ENCODE peak calls at places on chromosome 5, in seven cellular contexts. One of them, this sample, is unnamed. For H3K4me1, the result is how much of the 10 kb centered on the place peaks cover.

GRCh38 chr5:172841258-172841657 is 7.2 kb downstream of the ERGIC1 start:
- DNase-seq in prostate gland: no peak
- DNase-seq in body of pancreas: no peak
- DNase-seq in A673: no peak
- DNase-seq in GM23338: no peak
- DNase-seq in neural progenitor cell: no peak
- DNase-seq in psoas muscle: no peak
- DNase-seq in this sample: no peak

GRCh38 chr5:95866431-95867063 is 44.0 kb upstream of the GLRX start:
- DNase-seq in prostate gland: no peak
- DNase-seq in body of pancreas: no peak
- DNase-seq in A673: no peak
- DNase-seq in GM23338: no peak
- DNase-seq in neural progenitor cell: no peak
- DNase-seq in psoas muscle: no peak
- DNase-seq in this sample: no peak

GRCh38 chr5:170070556-170071412 is 34.9 kb upstream of the FOXI1 start:
- DNase-seq in prostate gland: no peak
- DNase-seq in body of pancreas: peak
- DNase-seq in A673: peak
- DNase-seq in GM23338: peak
- DNase-seq in neural progenitor cell: peak
- DNase-seq in psoas muscle: no peak
- DNase-seq in this sample: no peak

GRCh38 chr5:14109041-14109747 is 33.9 kb upstream of the TRIO start:
- DNase-seq in prostate gland: no peak
- DNase-seq in body of pancreas: no peak
- DNase-seq in A673: peak
- DNase-seq in GM23338: no peak
- DNase-seq in neural progenitor cell: no peak
- DNase-seq in psoas muscle: no peak
- DNase-seq in this sample: no peak

GRCh38 chr5:157362502-157362901 is 96.6 kb downstream of the CYFIP2 start:
- DNase-seq in prostate gland: no peak
- DNase-seq in body of pancreas: no peak
- DNase-seq in A673: no peak
- DNase-seq in GM23338: no peak
- DNase-seq in neural progenitor cell: no peak
- DNase-seq in psoas muscle: no peak
- DNase-seq in this sample: no peak

GRCh38 chr5:147855774-147856069 is 22.8 kb upstream of the SCGB3A2 start:
- DNase-seq in prostate gland: no peak
- DNase-seq in body of pancreas: no peak
- DNase-seq in A673: no peak
- DNase-seq in GM23338: no peak
- DNase-seq in neural progenitor cell: no peak
- DNase-seq in psoas muscle: no peak
- DNase-seq in this sample: no peak

GRCh38 chr5:54021413-54022155 is 288.8 kb downstream of the ARL15 start:
- DNase-seq in prostate gland: no peak
- DNase-seq in body of pancreas: no peak
- DNase-seq in A673: peak
- DNase-seq in GM23338: no peak
- DNase-seq in neural progenitor cell: no peak
- DNase-seq in psoas muscle: no peak
- DNase-seq in this sample: no peak

GRCh38 chr5:91928751-91929521 is 545.8 kb upstream of the ARRDC3 start:
- DNase-seq in prostate gland: no peak
- DNase-seq in body of pancreas: no peak
- DNase-seq in A673: peak
- DNase-seq in GM23338: peak
- DNase-seq in neural progenitor cell: peak
- DNase-seq in psoas muscle: no peak
- DNase-seq in this sample: no peak

GRCh38 chr5:113693205-113693553 is 179.7 kb downstream of the YTHDC2 start:
- DNase-seq in prostate gland: no peak
- DNase-seq in body of pancreas: no peak
- DNase-seq in A673: peak
- DNase-seq in GM23338: peak
- DNase-seq in neural progenitor cell: peak
- DNase-seq in psoas muscle: no peak
- DNase-seq in this sample: no peak

GRCh38 chr5:122751293-122751753 is 23.6 kb upstream of the SNX2 start:
- DNase-seq in prostate gland: no peak
- DNase-seq in body of pancreas: no peak
- DNase-seq in A673: no peak
- DNase-seq in GM23338: peak
- DNase-seq in neural progenitor cell: no peak
- DNase-seq in psoas muscle: no peak
- DNase-seq in this sample: no peak

GRCh38 chr5:94028001-94028400 is 286.6 kb upstream of the POU5F2 start:
- DNase-seq in prostate gland: no peak
- DNase-seq in body of pancreas: no peak
- DNase-seq in A673: no peak
- DNase-seq in GM23338: no peak
- DNase-seq in neural progenitor cell: no peak
- DNase-seq in psoas muscle: no peak
- DNase-seq in this sample: no peak

GRCh38 chr5:157710887-157711286 is 20.3 kb upstream of the THG1L start:
- DNase-seq in prostate gland: no peak
- DNase-seq in body of pancreas: no peak
- DNase-seq in A673: peak
- DNase-seq in GM23338: no peak
- DNase-seq in neural progenitor cell: no peak
- DNase-seq in psoas muscle: no peak
- DNase-seq in this sample: no peak

GRCh38 chr5:7615566-7616061 is 219.7 kb downstream of the ADCY2 start:
- DNase-seq in prostate gland: no peak
- DNase-seq in body of pancreas: no peak
- DNase-seq in A673: no peak
- DNase-seq in GM23338: no peak
- DNase-seq in neural progenitor cell: no peak
- DNase-seq in psoas muscle: no peak
- DNase-seq in this sample: no peak

GRCh38 chr5:1111727-1112289 is at the start of gene SLC12A7:
- DNase-seq in prostate gland: peak
- DNase-seq in body of pancreas: peak
- DNase-seq in A673: peak
- DNase-seq in GM23338: peak
- DNase-seq in neural progenitor cell: peak
- DNase-seq in psoas muscle: no peak
- DNase-seq in this sample: peak

GRCh38 chr5:147093138-147093537 is 141.7 kb upstream of the STK32A start:
- DNase-seq in prostate gland: no peak
- DNase-seq in body of pancreas: no peak
- DNase-seq in A673: peak
- DNase-seq in GM23338: no peak
- DNase-seq in neural progenitor cell: no peak
- DNase-seq in psoas muscle: no peak
- DNase-seq in this sample: no peak

GRCh38 chr5:132856011-132856410 is 10.3 kb downstream of the GDF9 start:
- DNase-seq in prostate gland: no peak
- DNase-seq in body of pancreas: no peak
- DNase-seq in A673: no peak
- DNase-seq in GM23338: no peak
- DNase-seq in neural progenitor cell: no peak
- DNase-seq in psoas muscle: no peak
- DNase-seq in this sample: no peak

GRCh38 chr5:132850066-132850465 is 16.2 kb downstream of the GDF9 start:
- DNase-seq in prostate gland: no peak
- DNase-seq in body of pancreas: no peak
- DNase-seq in A673: no peak
- DNase-seq in GM23338: no peak
- DNase-seq in neural progenitor cell: no peak
- DNase-seq in psoas muscle: no peak
- DNase-seq in this sample: no peak

GRCh38 chr5:132853790-132854189 is 12.5 kb downstream of the GDF9 start:
- DNase-seq in prostate gland: no peak
- DNase-seq in body of pancreas: no peak
- DNase-seq in A673: no peak
- DNase-seq in GM23338: no peak
- DNase-seq in neural progenitor cell: no peak
- DNase-seq in psoas muscle: no peak
- DNase-seq in this sample: no peak

GRCh38 chr5:132853323-132853722 is 12.9 kb downstream of the GDF9 start:
- DNase-seq in prostate gland: no peak
- DNase-seq in body of pancreas: peak
- DNase-seq in A673: no peak
- DNase-seq in GM23338: no peak
- DNase-seq in neural progenitor cell: no peak
- DNase-seq in psoas muscle: no peak
- DNase-seq in this sample: no peak

DNA sequence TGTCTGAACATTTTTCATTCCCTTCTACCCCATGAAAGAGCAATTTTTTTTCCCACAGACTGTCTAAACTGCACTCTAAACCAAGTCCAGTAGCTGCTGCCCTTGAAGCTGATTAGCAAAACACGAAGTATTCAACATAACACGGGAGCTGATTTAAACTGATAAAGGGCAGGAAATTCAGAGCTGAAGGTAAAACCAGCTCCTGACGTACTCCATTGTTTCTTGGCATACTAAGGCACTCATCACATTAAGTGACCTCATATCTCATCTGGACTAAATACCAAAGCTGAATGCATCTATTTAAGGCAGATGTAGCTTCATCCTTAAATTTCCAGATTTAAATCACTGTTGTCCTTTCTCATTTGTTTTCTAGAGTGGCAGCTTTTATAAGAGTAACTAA is 12.0 kb downstream of the GDF9 start:
- DNase-seq in prostate gland: no peak
- DNase-seq in body of pancreas: no peak
- DNase-seq in A673: no peak
- DNase-seq in GM23338: peak
- DNase-seq in neural progenitor cell: no peak
- DNase-seq in psoas muscle: no peak
- DNase-seq in this sample: no peak
- H3K27ac ChIP-seq in prostate gland: peak
- H3K27ac ChIP-seq in body of pancreas: peak
- H3K27ac ChIP-seq in A673: no peak
- H3K27ac ChIP-seq in GM23338: no peak
- H3K27ac ChIP-seq in neural progenitor cell: no peak
- H3K27ac ChIP-seq in psoas muscle: no peak
- H3K27ac ChIP-seq in this sample: no peak

DNA sequence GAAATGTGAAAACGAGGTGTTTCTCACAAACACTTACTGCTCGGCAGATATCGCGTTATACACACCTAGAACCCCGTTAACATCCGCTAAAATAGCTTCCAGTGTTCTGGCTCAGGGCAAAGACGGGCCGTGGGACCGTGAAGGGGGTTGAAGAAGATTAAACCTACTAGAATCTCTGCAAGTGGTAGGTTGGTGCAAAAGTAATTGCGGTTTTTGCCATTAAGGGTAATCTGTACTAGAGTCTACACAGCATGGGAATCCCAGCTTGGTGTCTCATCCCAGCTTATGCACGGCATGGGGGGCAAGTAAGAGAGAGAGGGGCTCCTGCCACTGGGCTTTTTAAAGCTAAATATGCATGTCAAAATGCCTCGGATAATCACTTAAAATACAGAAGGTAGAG is 43.9 kb downstream of the HRH2 start:
- DNase-seq in prostate gland: no peak
- DNase-seq in body of pancreas: no peak
- DNase-seq in A673: no peak
- DNase-seq in GM23338: no peak
- DNase-seq in neural progenitor cell: no peak
- DNase-seq in psoas muscle: no peak
- DNase-seq in this sample: no peak
- H3K4me1 ChIP-seq in prostate gland: under half
- H3K4me1 ChIP-seq in body of pancreas: under half
- H3K4me1 ChIP-seq in A673: under half
- H3K4me1 ChIP-seq in GM23338: under half
- H3K4me1 ChIP-seq in neural progenitor cell: under half
- H3K4me1 ChIP-seq in psoas muscle: under half
- H3K4me1 ChIP-seq in this sample: under half

GRCh38 chr5:142836048-142836447 is 65.9 kb downstream of the ARHGAP26 start:
- DNase-seq in prostate gland: no peak
- DNase-seq in body of pancreas: no peak
- DNase-seq in A673: no peak
- DNase-seq in GM23338: no peak
- DNase-seq in neural progenitor cell: no peak
- DNase-seq in psoas muscle: no peak
- DNase-seq in this sample: no peak

GRCh38 chr5:142834504-142834903 is 64.3 kb downstream of the ARHGAP26 start:
- DNase-seq in prostate gland: no peak
- DNase-seq in body of pancreas: no peak
- DNase-seq in A673: no peak
- DNase-seq in GM23338: no peak
- DNase-seq in neural progenitor cell: no peak
- DNase-seq in psoas muscle: no peak
- DNase-seq in this sample: no peak

GRCh38 chr5:142837274-142837673 is 67.1 kb downstream of the ARHGAP26 start:
- DNase-seq in prostate gland: no peak
- DNase-seq in body of pancreas: no peak
- DNase-seq in A673: no peak
- DNase-seq in GM23338: no peak
- DNase-seq in neural progenitor cell: no peak
- DNase-seq in psoas muscle: no peak
- DNase-seq in this sample: no peak

GRCh38 chr5:142833517-142834446 is 63.6 kb downstream of the ARHGAP26 start:
- DNase-seq in prostate gland: no peak
- DNase-seq in body of pancreas: no peak
- DNase-seq in A673: no peak
- DNase-seq in GM23338: no peak
- DNase-seq in neural progenitor cell: no peak
- DNase-seq in psoas muscle: no peak
- DNase-seq in this sample: no peak

GRCh38 chr5:142835540-142835939 is 65.4 kb downstream of the ARHGAP26 start:
- DNase-seq in prostate gland: no peak
- DNase-seq in body of pancreas: no peak
- DNase-seq in A673: no peak
- DNase-seq in GM23338: no peak
- DNase-seq in neural progenitor cell: no peak
- DNase-seq in psoas muscle: no peak
- DNase-seq in this sample: no peak
- H3K27ac ChIP-seq in prostate gland: no peak
- H3K27ac ChIP-seq in body of pancreas: no peak
- H3K27ac ChIP-seq in A673: no peak
- H3K27ac ChIP-seq in GM23338: no peak
- H3K27ac ChIP-seq in neural progenitor cell: no peak
- H3K27ac ChIP-seq in psoas muscle: no peak
- H3K27ac ChIP-seq in this sample: no peak

GRCh38 chr5:16886793-16887345 is 49.2 kb downstream of the MYO10 start:
- DNase-seq in prostate gland: no peak
- DNase-seq in body of pancreas: no peak
- DNase-seq in A673: no peak
- DNase-seq in GM23338: no peak
- DNase-seq in neural progenitor cell: no peak
- DNase-seq in psoas muscle: no peak
- DNase-seq in this sample: no peak

GRCh38 chr5:16889972-16890519 is 46.0 kb downstream of the MYO10 start:
- DNase-seq in prostate gland: no peak
- DNase-seq in body of pancreas: no peak
- DNase-seq in A673: peak
- DNase-seq in GM23338: no peak
- DNase-seq in neural progenitor cell: no peak
- DNase-seq in psoas muscle: no peak
- DNase-seq in this sample: no peak

GRCh38 chr5:16888694-16889124 is 47.4 kb downstream of the MYO10 start:
- DNase-seq in prostate gland: no peak
- DNase-seq in body of pancreas: no peak
- DNase-seq in A673: peak
- DNase-seq in GM23338: no peak
- DNase-seq in neural progenitor cell: no peak
- DNase-seq in psoas muscle: no peak
- DNase-seq in this sample: no peak

GRCh38 chr5:16891043-16891442 is 45.0 kb downstream of the MYO10 start:
- DNase-seq in prostate gland: no peak
- DNase-seq in body of pancreas: no peak
- DNase-seq in A673: peak
- DNase-seq in GM23338: no peak
- DNase-seq in neural progenitor cell: no peak
- DNase-seq in psoas muscle: no peak
- DNase-seq in this sample: no peak

GRCh38 chr5:16889203-16889971 is 46.7 kb downstream of the MYO10 start:
- DNase-seq in prostate gland: peak
- DNase-seq in body of pancreas: no peak
- DNase-seq in A673: peak
- DNase-seq in GM23338: peak
- DNase-seq in neural progenitor cell: peak
- DNase-seq in psoas muscle: no peak
- DNase-seq in this sample: no peak
- H3K4me1 ChIP-seq in prostate gland: under half
- H3K4me1 ChIP-seq in body of pancreas: half or more
- H3K4me1 ChIP-seq in A673: half or more
- H3K4me1 ChIP-seq in GM23338: under half
- H3K4me1 ChIP-seq in neural progenitor cell: under half
- H3K4me1 ChIP-seq in psoas muscle: under half
- H3K4me1 ChIP-seq in this sample: under half